ENCODE peak calls at places on chromosomes 3 and 15, in nine cellular contexts. R is choroid plexus epithelial cell, E is kidney epithelial cell, O is GM12865, P is mammary epithelial cell, A is osteocyte, V is RWPE1, B is dorsolateral prefrontal cortex, G is nephron progenitor cell. Z is an unnamed sample.
A peak's percentile ranks its signal among the peaks of the same experiment; 100 is the strongest.

GRCh38 chr3:170220871-170221270 is 1.4 kb upstream of the PRKCI start:
- DNase-seq in A (no peak), P (no peak), V (no peak), E (no peak), G (no peak), O (no peak), B (no peak), R (no peak), Z (no peak)

GRCh38 chr15:58309993-58310928 is 121.5 kb upstream of the LIPC start:
- DNase-seq in R (no peak), O (no peak), V (no peak), A (no peak), P (no peak), G (no peak), E (no peak), B (peak; percentile 50), Z (no peak)

GRCh38 chr3:127732879-127733350 is 60.2 kb downstream of the ABTB1 start:
- DNase-seq in O (peak; percentile 36), A (no peak), P (no peak), R (no peak), B (no peak), G (no peak), E (no peak), V (no peak), Z (no peak)

GRCh38 chr3:15460891-15461524 is 33.6 kb downstream of the EAF1 start:
- DNase-seq in A (no peak), O (peak; percentile 27), R (no peak), B (no peak), V (no peak), E (no peak), P (no peak), G (no peak), Z (no peak)

GRCh38 chr15:56869573-56869972 is 48.9 kb upstream of the TCF12 start:
- DNase-seq in P (no peak), B (peak; percentile 37), R (peak; percentile 33), G (peak; percentile 36), E (no peak), O (peak; percentile 45), V (no peak), A (no peak), Z (no peak)

GRCh38 chr3:49650177-49650576 is 24.0 kb upstream of the APEH start:
- DNase-seq in V (no peak), B (no peak), O (peak; percentile 17), E (no peak), P (no peak), A (no peak), G (no peak), R (no peak), Z (no peak)

GRCh38 chr15:63196846-63197245 is 7.4 kb downstream of the RAB8B start:
- DNase-seq in V (no peak), B (no peak), P (no peak), R (no peak), E (no peak), G (no peak), A (no peak), O (no peak), Z (no peak)

GRCh38 chr3:153599685-153600084 is 437.7 kb downstream of the RAP2B start:
- DNase-seq in B (no peak), A (no peak), G (no peak), O (no peak), R (peak; percentile 94), P (peak; percentile 82), V (peak; percentile 13), E (peak; percentile 73), Z (peak; percentile 73)

GRCh38 chr15:44426975-44427755 is at the start of gene CTDSPL2:
- DNase-seq in B (peak; percentile 98), V (peak; percentile 96), P (peak; percentile 98), O (peak; percentile 98), G (peak; percentile 95), E (peak; percentile 93), R (peak; percentile 99), A (peak; percentile 100), Z (peak; percentile 98)

DNA sequence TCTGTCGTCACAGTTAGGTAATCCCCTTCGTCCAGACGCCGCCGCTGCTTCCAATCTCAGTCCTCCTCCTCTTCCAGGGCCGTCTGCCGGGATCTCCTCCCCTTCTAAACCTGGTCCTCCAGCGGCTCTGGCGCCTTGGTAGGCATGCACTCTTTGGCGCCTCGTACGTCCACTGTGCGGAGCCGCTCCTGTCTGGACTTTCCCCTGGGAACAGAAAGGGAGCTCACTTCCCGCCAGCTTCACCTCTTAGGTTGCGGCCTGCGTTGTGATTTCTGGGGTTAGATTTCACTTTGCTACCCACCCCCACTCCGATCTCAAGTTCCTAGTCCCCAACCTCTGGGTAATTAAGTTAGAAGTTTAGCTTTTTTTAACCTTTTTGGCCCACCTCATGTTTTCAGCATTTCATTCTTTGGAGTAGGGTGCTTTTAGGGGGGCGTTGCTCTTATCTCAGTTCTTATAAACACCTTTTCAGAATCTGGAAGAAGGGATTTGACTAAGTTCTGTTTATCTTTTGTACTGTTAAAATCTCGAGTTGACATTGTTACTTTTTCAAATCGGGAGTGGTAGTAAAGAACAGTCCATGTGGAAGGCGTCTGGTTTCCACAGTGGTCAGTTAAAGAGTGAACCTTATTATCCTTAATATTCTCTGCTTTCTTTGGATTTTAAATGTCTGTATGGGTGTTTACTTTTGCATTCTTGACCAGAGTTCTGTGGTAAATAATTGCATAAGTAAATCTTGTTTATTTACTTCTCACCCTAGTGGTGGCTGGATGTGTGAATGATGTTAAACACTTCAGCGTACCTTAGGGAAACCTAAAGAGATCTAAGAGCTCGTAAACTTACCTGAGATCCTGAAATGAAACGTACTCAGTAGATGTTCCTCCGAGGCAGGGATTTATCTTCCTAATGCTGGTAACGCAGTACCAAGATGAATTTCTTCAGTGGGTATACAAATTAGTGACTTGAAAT is 611 bp downstream of the CTDSPL2 start:
- DNase-seq in B (no peak), O (peak; percentile 54), G (peak; percentile 69), E (no peak), R (peak; percentile 66), P (peak; percentile 83), V (peak; percentile 60), A (no peak), Z (peak; percentile 8)
- TF ChIP-seq CTCF in B (no peak), O (no peak), G (no peak), E (no peak), R (no peak), P (peak; percentile 18), V (no peak), A (peak; percentile 13), Z (no peak)

GRCh38 chr15:69760263-69760855 is 307.7 kb downstream of the RPLP1 start:
- DNase-seq in V (no peak), E (no peak), G (no peak), R (peak; percentile 87), A (no peak), P (no peak), B (no peak), O (peak; percentile 12), Z (no peak)

GRCh38 chr15:69758810-69759410 is 306.3 kb downstream of the RPLP1 start:
- DNase-seq in V (no peak), B (no peak), E (no peak), G (no peak), A (no peak), O (peak; percentile 89), R (peak; percentile 64), P (peak; percentile 34), Z (no peak)

GRCh38 chr15:69760890-69761568 is 308.4 kb downstream of the RPLP1 start:
- DNase-seq in P (peak; percentile 96), B (no peak), G (no peak), R (peak; percentile 98), O (peak; percentile 89), A (no peak), E (peak; percentile 93), V (peak; percentile 97), Z (peak; percentile 95)

GRCh38 chr15:69766156-69766555 is 313.5 kb downstream of the RPLP1 start:
- DNase-seq in V (no peak), B (no peak), R (no peak), E (no peak), P (peak; percentile 30), O (no peak), A (no peak), G (no peak), Z (no peak)

DNA sequence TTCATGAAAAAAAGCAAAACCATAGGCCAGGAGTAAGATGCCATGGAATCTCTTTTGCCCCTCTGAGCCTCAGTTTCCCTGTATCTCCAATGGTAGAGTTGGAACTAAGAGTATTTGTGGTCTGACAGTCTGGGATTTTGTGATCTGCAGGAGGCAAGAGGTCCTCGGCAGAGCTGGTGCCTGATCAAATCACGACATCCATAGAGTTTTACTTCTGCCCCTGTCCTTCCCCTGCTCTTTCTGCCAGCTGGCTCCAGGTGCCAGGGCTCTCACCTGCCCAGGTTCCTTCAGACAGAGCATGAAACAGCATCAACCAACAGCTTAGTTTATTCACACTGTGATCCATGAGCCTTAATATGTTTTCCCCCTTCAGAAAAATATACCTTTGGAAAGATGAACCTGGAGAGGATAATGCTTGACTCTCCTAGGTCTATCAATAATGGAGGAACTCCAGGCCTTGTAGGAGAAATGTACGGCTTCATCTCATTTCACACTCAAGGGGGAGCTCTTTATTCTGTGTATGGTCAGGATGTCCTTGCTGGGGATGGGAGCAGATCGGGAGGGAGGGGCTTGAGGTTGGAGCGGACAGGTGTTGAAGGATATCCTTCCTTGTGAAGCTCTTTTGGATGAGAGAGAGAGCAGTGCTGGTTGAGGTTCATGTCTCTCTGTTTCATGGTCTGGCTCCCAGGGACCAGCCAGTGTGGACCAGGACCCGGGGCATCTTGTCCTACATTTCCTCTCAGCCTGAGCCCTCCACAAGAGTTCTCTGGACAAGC is 309.9 kb downstream of the RPLP1 start:
- DNase-seq in O (no peak), B (no peak), A (no peak), R (peak; percentile 74), P (no peak), V (no peak), G (no peak), E (no peak), Z (no peak)
- TF ChIP-seq CTCF in O (peak; percentile 7), B (no peak), A (peak; percentile 14), R (peak; percentile 68), P (no peak), V (no peak), G (no peak), E (no peak), Z (no peak)

DNA sequence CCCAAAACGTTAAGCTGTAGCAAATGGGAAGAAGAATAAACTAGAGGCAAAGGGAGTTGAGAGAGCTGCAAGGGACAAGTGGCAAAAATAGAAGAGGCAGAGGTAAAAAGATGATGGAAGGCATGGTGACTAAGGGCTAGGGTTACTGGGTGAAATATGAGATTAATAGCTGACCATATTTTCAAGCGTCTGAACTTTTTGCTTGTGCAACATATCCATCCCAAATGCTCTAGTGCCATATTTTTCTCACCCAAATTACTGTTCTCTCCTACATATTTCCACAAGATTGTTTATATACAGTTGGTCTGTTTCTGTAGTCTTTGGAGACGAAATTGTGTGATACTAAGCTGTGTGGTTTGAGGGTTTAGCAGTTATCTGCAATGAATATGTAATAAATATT is 145.5 kb downstream of the GMNC start:
- DNase-seq in R (no peak), O (no peak), G (no peak), V (no peak), B (no peak), E (no peak), A (no peak), P (no peak), Z (no peak)
- TF ChIP-seq CTCF in R (no peak), O (no peak), G (no peak), V (no peak), B (no peak), E (no peak), A (no peak), P (no peak), Z (no peak)

GRCh38 chr15:70096975-70097336 is 761 bp downstream of the TLE3 start:
- DNase-seq in G (no peak), A (no peak), E (no peak), B (no peak), P (no peak), V (no peak), R (no peak), O (peak; percentile 27), Z (no peak)

GRCh38 chr15:70093481-70094309 is 4.0 kb downstream of the TLE3 start:
- DNase-seq in V (no peak), E (no peak), G (no peak), A (no peak), P (no peak), R (no peak), O (peak; percentile 41), B (no peak), Z (no peak)

GRCh38 chr15:70096215-70096974 is 1.3 kb downstream of the TLE3 start:
- DNase-seq in P (peak; percentile 62), A (no peak), V (peak; percentile 66), R (peak; percentile 55), E (no peak), O (peak; percentile 43), G (peak; percentile 73), B (peak; percentile 54), Z (no peak)

GRCh38 chr15:70094690-70095311 is 2.9 kb downstream of the TLE3 start:
- DNase-seq in B (no peak), A (no peak), P (no peak), V (no peak), O (no peak), E (no peak), G (no peak), R (peak; percentile 51), Z (no peak)

DNA sequence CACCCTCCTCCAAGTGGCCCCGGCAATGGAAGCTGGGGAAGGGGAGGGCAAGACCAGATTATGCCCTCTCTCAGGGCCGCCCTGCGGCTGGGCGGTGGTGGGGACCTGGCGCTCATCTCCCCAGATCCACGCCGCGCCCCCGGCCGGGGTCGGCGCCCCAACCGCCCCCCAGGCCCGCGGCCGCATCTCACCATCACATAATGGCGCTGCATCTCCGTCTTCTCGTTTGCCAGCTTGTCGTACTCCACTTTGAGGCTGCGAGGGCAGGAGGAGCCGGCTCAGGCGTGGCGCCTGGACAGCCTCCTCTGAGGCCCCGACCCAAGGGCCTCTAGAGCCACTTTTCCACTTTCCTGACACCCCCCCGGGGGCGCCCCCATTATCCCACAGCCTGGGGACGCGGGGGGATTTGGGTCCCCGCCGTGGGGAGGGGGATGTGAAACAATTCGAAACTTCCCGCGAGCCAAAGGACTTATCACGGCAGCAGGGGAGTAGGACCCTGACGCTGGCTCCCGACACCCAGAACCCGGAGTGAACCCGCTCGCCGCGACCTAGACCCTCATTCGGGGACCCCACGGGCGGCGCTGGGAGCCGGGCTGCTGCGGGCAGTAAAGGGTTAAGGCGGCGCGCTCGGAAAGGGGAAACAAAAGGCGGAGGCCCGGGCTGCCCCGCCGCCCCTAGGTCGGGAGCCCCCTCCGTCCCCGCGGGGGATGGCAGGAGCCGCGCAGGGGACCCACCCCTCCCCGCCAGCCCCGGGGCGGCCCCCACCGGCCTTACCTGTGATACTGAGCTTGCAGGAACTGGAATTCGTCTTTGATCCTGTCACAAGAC is 2.1 kb downstream of the TLE3 start:
- DNase-seq in B (no peak), A (no peak), R (no peak), G (peak; percentile 41), P (peak; percentile 16), E (no peak), V (no peak), O (peak; percentile 58), Z (no peak)
- TF ChIP-seq CTCF in B (no peak), A (no peak), R (no peak), G (peak; percentile 33), P (no peak), E (peak; percentile 1), V (no peak), O (no peak), Z (no peak)

Z was measured in AG09319.